ENCODE peak calls at places on chromosome 7, in six cellular contexts. T is lower lobe of right lung, K is GM23248, W is uterus, P is esophagus squamous epithelium, E is HCT116. Y is an unnamed sample.

GRCh38 chr7:85449478-85449877 is 262.6 kb upstream of the SEMA3D start:
- DNase-seq in T (no peak), K (no peak), W (no peak), P (no peak), E (no peak), Y (no peak)

GRCh38 chr7:111954474-111955311 is 251.5 kb downstream of the DOCK4 start:
- DNase-seq in T (no peak), K (no peak), W (no peak), P (no peak), E (no peak), Y (no peak)

GRCh38 chr7:157829491-157829890 is 492.7 kb downstream of the DNAJB6 start:
- DNase-seq in T (no peak), K (no peak), W (no peak), P (no peak), E (no peak), Y (no peak)

GRCh38 chr7:37448057-37448636 is 517 bp downstream of the ELMO1 start:
- DNase-seq in T (no peak), K (peak), W (peak), P (no peak), E (no peak), Y (no peak)

GRCh38 chr7:73623798-73624668 is at the start of gene MLXIPL:
- DNase-seq in T (peak), K (peak), W (peak), P (no peak), E (peak), Y (no peak)

GRCh38 chr7:20529260-20529659 is 86.2 kb upstream of the ABCB5 start:
- DNase-seq in T (no peak), K (no peak), W (no peak), P (no peak), E (no peak), Y (no peak)

GRCh38 chr7:69801729-69802688 is 203.7 kb downstream of the AUTS2 start:
- DNase-seq in T (no peak), K (no peak), W (no peak), P (no peak), E (no peak), Y (no peak)

GRCh38 chr7:24911213-24911603 is 68.8 kb downstream of the OSBPL3 start:
- DNase-seq in T (no peak), K (no peak), W (no peak), P (no peak), E (no peak), Y (no peak)

GRCh38 chr7:84113906-84114875 is 80.4 kb downstream of the SEMA3A start:
- DNase-seq in T (no peak), K (no peak), W (no peak), P (no peak), E (no peak), Y (no peak)

GRCh38 chr7:11141541-11141940 is 167.9 kb downstream of the PHF14 start:
- DNase-seq in T (no peak), K (no peak), W (no peak), P (no peak), E (no peak), Y (no peak)

GRCh38 chr7:90728568-90728967 is 132.4 kb downstream of the CDK14 start:
- DNase-seq in T (no peak), K (no peak), W (no peak), P (no peak), E (no peak), Y (no peak)

GRCh38 chr7:44100458-44101303 is 3.5 kb upstream of the AEBP1 start:
- DNase-seq in T (no peak), K (peak), W (no peak), P (no peak), E (no peak), Y (peak)

GRCh38 chr7:23864984-23865383 is 155.0 kb downstream of the STK31 start:
- DNase-seq in T (no peak), K (peak), W (no peak), P (no peak), E (no peak), Y (no peak)

GRCh38 chr7:45975367-45975766 is 54.3 kb upstream of the IGFBP3 start:
- DNase-seq in T (no peak), K (peak), W (no peak), P (no peak), E (no peak), Y (no peak)

GRCh38 chr7:26052721-26053120 is 99.3 kb upstream of the NFE2L3 start:
- DNase-seq in T (no peak), K (peak), W (no peak), P (no peak), E (peak), Y (no peak)

GRCh38 chr7:137695942-137696341 is 150.8 kb downstream of the DGKI start:
- DNase-seq in T (no peak), K (no peak), W (no peak), P (no peak), E (no peak), Y (no peak)

GRCh38 chr7:96778263-96778662 is 68.6 kb upstream of the SEM1 start:
- DNase-seq in T (no peak), K (no peak), W (no peak), P (no peak), E (peak), Y (no peak)

GRCh38 chr7:28144266-28144665 is 36.3 kb downstream of the JAZF1 start:
- DNase-seq in T (no peak), K (no peak), W (no peak), P (no peak), E (no peak), Y (no peak)

GRCh38 chr7:99008921-99009530 is 130.7 kb downstream of the TRRAP start:
- DNase-seq in T (no peak), K (no peak), W (no peak), P (no peak), E (no peak), Y (peak)

GRCh38 chr7:31633894-31634494 is 53.0 kb upstream of the PPP1R17 start:
- DNase-seq in T (no peak), K (peak), W (peak), P (no peak), E (peak), Y (peak)

GRCh38 chr7:69800495-69800894 is 202.2 kb downstream of the AUTS2 start:
- DNase-seq in T (peak), K (peak), W (no peak), P (no peak), E (no peak), Y (no peak)

GRCh38 chr7:148084138-148084537 is 506.4 kb upstream of the C7orf33 start:
- DNase-seq in T (no peak), K (peak), W (peak), P (no peak), E (peak), Y (no peak)

GRCh38 chr7:99699946-99700345 is 20.1 kb upstream of the CYP3A5 start:
- DNase-seq in T (no peak), K (no peak), W (no peak), P (no peak), E (no peak), Y (no peak)

GRCh38 chr7:130515315-130516047 is 23.6 kb downstream of the MEST start:
- DNase-seq in T (no peak), K (no peak), W (no peak), P (no peak), E (no peak), Y (no peak)

GRCh38 chr7:102814025-102814471 is 65.2 kb downstream of the FAM185A start:
- DNase-seq in T (no peak), K (peak), W (no peak), P (no peak), E (no peak), Y (no peak)

GRCh38 chr7:37489703-37490102 is 41.0 kb upstream of the ELMO1 start:
- DNase-seq in T (no peak), K (no peak), W (no peak), P (no peak), E (no peak), Y (no peak)

GRCh38 chr7:137538361-137538762 is 194.8 kb upstream of the PTN start:
- DNase-seq in T (no peak), K (peak), W (no peak), P (no peak), E (no peak), Y (no peak)

GRCh38 chr7:4808565-4808964 is 33.1 kb downstream of the AP5Z1 start:
- DNase-seq in T (peak), K (no peak), W (no peak), P (no peak), E (no peak), Y (no peak)

GRCh38 chr7:10793995-10794780 is 179.5 kb upstream of the PHF14 start:
- DNase-seq in T (no peak), K (no peak), W (no peak), P (no peak), E (no peak), Y (no peak)

GRCh38 chr7:114944742-114945625 is 23.1 kb downstream of the MDFIC start:
- DNase-seq in T (peak), K (peak), W (peak), P (no peak), E (no peak), Y (peak)

GRCh38 chr7:47970750-47971149 is 8.7 kb downstream of the HUS1 start:
- DNase-seq in T (no peak), K (no peak), W (no peak), P (no peak), E (no peak), Y (no peak)

GRCh38 chr7:116527521-116527920 is 2.7 kb downstream of the CAV1 start:
- DNase-seq in T (no peak), K (peak), W (no peak), P (no peak), E (no peak), Y (no peak)
- H3K27ac ChIP-seq in T (peak), K (peak), W (peak), P (peak), E (peak), Y (peak)

DNA sequence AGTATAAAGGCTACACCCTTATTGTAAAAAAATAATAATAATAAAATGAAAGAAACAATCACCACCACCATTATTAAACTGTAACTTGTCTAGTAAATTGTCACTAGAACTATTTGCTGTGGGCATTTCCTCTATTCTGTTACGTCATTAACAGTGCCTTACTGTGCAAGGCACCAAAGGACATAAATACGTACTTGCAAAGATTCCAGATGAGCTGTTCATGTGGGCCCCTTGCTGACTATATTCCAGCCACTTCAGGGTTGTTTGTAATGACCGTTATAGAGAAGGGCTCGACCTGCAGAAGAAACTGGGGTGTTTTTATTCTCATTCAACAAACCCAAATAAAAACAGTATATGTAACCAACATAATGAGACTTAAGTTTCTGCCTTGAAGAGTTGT is 60.4 kb downstream of the KLRG2 start:
- DNase-seq in T (no peak), K (no peak), W (no peak), P (no peak), E (no peak), Y (no peak)
- H3K4me3 ChIP-seq in T (no peak), K (no peak), W (no peak), P (no peak), E (no peak), Y (no peak)

GRCh38 chr7:133053321-133053891 is 28.5 kb downstream of the CHCHD3 start:
- DNase-seq in T (no peak), K (peak), W (peak), P (no peak), E (no peak), Y (peak)
- H3K27ac ChIP-seq in T (no peak), K (peak), W (peak), P (no peak), E (no peak), Y (peak)

DNA sequence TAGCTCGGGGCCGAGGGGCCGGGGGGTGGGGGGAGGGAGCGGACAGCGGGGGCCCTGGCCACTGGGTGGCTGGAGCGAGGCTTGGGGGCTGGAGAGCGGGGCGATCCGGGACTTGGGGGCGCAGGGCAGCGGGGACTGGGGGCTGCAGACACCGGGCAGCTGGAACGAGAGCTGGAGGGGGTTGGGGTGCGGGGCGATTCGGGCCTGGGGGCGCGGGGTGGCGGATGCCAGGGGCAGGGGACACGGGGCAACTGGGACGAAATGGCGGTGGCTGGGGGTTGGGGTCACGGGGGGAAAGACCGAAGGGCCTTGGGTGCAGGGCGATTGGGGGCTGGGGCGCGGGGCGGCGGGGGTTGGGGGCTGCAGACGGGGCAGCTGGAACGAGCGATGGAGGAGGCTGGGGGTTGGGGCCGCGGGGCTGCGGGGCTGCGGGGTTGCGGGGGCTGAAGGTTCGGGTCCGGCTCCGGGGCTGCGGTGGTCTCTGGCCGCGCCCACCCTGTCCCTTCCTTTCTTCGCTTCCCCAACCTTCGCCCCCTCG is 590 bp downstream of the COL26A1 start:
- DNase-seq in T (no peak), K (no peak), W (no peak), P (no peak), E (no peak), Y (no peak)
- H3K4me3 ChIP-seq in T (peak), K (peak), W (peak), P (peak), E (peak), Y (peak)

GRCh38 chr7:66642186-66642585 is 13.5 kb downstream of the KCTD7 start:
- DNase-seq in T (no peak), K (no peak), W (no peak), P (no peak), E (no peak), Y (no peak)
- H3K27ac ChIP-seq in T (no peak), K (no peak), W (no peak), P (no peak), E (no peak), Y (no peak)